ENCODE peak calls at places on chromosomes 1 and 21, in eight cellular contexts. O is PC-3, C is BE2C, F is colonic mucosa, R is nephron progenitor cell, P is uterus, L is testis, H is left lung. E is an unnamed sample.

GRCh38 chr1:241702436-241702835 is 50.4 kb downstream of the WDR64 start:
- DNase-seq in O (peak; percentile 99), C (no peak), F (no peak), R (no peak), P (no peak), L (no peak), H (no peak), E (no peak)

GRCh38 chr21:16605588-16605987 is 875.8 kb downstream of the USP25 start:
- DNase-seq in O (no peak), C (peak; percentile 33), F (no peak), R (no peak), P (no peak), L (no peak), H (no peak), E (no peak)

GRCh38 chr1:43582162-43582566 is 51.5 kb downstream of the PTPRF start:
- DNase-seq in O (peak; percentile 96), C (peak; percentile 21), F (peak; percentile 80), R (no peak), P (peak; percentile 59), L (no peak), H (peak; percentile 61), E (no peak)

GRCh38 chr21:38811257-38811656 is 5.5 kb downstream of the ETS2 start:
- DNase-seq in O (peak; percentile 99), C (no peak), F (peak; percentile 44), R (no peak), P (no peak), L (no peak), H (no peak), E (no peak)

GRCh38 chr1:172723251-172723650 is 64.3 kb downstream of the FASLG start:
- DNase-seq in O (peak; percentile 68), C (no peak), F (no peak), R (no peak), P (no peak), L (no peak), H (no peak), E (no peak)

GRCh38 chr1:34984435-34985062 is 598 bp downstream of the TMEM35B start:
- DNase-seq in O (peak; percentile 37), C (peak; percentile 11), F (peak; percentile 43), R (no peak), P (peak; percentile 64), L (peak; percentile 47), H (peak; percentile 46), E (no peak)

GRCh38 chr1:1359316-1359667 is 937 bp upstream of the MXRA8 start:
- DNase-seq in O (no peak), C (no peak), F (peak; percentile 18), R (no peak), P (peak; percentile 44), L (peak; percentile 64), H (no peak), E (peak; percentile 8)

GRCh38 chr1:185595835-185596667 is 138.1 kb upstream of the HMCN1 start:
- DNase-seq in O (peak; percentile 64), C (peak; percentile 60), F (peak; percentile 77), R (peak; percentile 56), P (no peak), L (peak; percentile 61), H (no peak), E (peak; percentile 20)

GRCh38 chr1:178575611-178576331 is 62.9 kb downstream of the TEX35 start:
- DNase-seq in O (no peak), C (no peak), F (no peak), R (no peak), P (no peak), L (no peak), H (no peak), E (no peak)

GRCh38 chr1:43789604-43790288 is 82.4 kb downstream of the ST3GAL3 start:
- DNase-seq in O (peak; percentile 35), C (no peak), F (no peak), R (no peak), P (no peak), L (no peak), H (no peak), E (no peak)

GRCh38 chr1:24385160-24385939 is 28.2 kb downstream of the STPG1 start:
- DNase-seq in O (peak; percentile 45), C (no peak), F (peak; percentile 40), R (no peak), P (no peak), L (no peak), H (no peak), E (no peak)

GRCh38 chr1:210359255-210359654 is 30.6 kb downstream of the HHAT start:
- DNase-seq in O (no peak), C (no peak), F (no peak), R (no peak), P (no peak), L (no peak), H (no peak), E (no peak)

GRCh38 chr1:205983925-205984725 is 19.1 kb downstream of the RAB7B start:
- DNase-seq in O (peak; percentile 78), C (peak; percentile 61), F (peak; percentile 46), R (peak; percentile 60), P (peak; percentile 52), L (peak; percentile 80), H (peak; percentile 63), E (peak; percentile 21)

GRCh38 chr1:7299994-7300393 is 471.1 kb upstream of the VAMP3 start:
- DNase-seq in O (peak; percentile 47), C (no peak), F (peak; percentile 16), R (no peak), P (no peak), L (no peak), H (no peak), E (no peak)

GRCh38 chr21:33007747-33008146 is 18.0 kb upstream of the OLIG2 start:
- DNase-seq in O (no peak), C (no peak), F (no peak), R (no peak), P (no peak), L (no peak), H (no peak), E (no peak)

GRCh38 chr21:42654179-42654912 is 925 bp downstream of the PDE9A start:
- DNase-seq in O (no peak), C (no peak), F (peak; percentile 43), R (peak; percentile 48), P (no peak), L (no peak), H (no peak), E (peak; percentile 29)

GRCh38 chr1:152917794-152918193 is 9.4 kb downstream of the IVL start:
- DNase-seq in O (peak; percentile 12), C (no peak), F (no peak), R (no peak), P (no peak), L (peak; percentile 25), H (no peak), E (no peak)
- TF ChIP-seq CTCF in O (peak; percentile 22), C (peak; percentile 26), F (no peak), R (no peak), P (no peak), L (no peak), H (no peak), E (peak; percentile 50)

DNA sequence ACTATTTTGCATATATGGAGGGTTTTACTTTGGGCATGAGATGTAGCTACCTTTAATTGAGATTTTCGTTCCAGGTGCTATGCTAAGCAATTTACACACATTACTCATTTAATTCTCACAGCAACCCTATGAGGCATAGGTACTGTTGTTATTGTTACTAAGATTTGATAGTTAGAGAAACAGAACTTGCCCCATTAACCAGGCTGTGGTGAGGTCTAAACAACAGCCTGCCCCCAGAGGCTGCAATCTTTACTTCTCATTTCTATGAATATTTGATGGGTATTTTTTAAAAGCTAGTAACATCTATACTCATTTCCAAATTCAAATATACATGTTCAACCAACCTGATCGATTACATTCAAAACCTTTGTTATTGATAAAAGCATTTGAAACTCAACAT is 155.6 kb downstream of the GALNT2 start:
- DNase-seq in O (peak; percentile 23), C (no peak), F (no peak), R (no peak), P (no peak), L (peak; percentile 4), H (no peak), E (no peak)
- TF ChIP-seq CTCF in O (peak; percentile 51), C (peak; percentile 7), F (no peak), R (no peak), P (no peak), L (no peak), H (no peak), E (no peak)

GRCh38 chr1:156263288-156263655 is 15.4 kb upstream of the PAQR6 start:
- DNase-seq in O (no peak), C (no peak), F (no peak), R (no peak), P (no peak), L (no peak), H (no peak), E (no peak)

GRCh38 chr1:156262461-156263287 is 14.8 kb upstream of the PAQR6 start:
- DNase-seq in O (peak; percentile 98), C (no peak), F (no peak), R (no peak), P (no peak), L (no peak), H (no peak), E (no peak)

GRCh38 chr1:156268336-156268735 is 14.3 kb downstream of the SMG5 start:
- DNase-seq in O (no peak), C (no peak), F (no peak), R (no peak), P (no peak), L (peak; percentile 75), H (no peak), E (no peak)

GRCh38 chr1:156270314-156270713 is 12.3 kb downstream of the SMG5 start:
- DNase-seq in O (peak; percentile 29), C (no peak), F (no peak), R (no peak), P (no peak), L (no peak), H (no peak), E (no peak)

DNA sequence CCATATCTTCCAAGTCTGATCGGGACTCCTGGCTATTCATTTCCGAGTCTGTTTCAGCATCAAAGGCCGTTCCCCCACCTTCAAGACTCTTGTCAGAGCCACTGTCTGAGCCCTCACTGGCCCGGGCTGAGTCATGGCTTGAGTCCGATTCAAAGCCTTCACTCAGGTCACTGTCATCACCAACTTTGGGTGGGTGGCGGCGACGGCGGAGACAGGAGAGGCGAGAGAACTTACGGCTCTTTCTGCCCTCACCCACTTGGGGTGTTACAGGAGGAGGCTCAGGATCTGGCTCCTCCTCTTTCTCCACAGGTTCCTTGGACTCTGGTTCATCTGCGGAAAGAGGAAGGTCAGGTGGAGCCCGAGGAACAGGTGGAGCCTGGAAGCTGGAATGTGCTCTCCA is 16.6 kb downstream of the SMG5 start:
- DNase-seq in O (no peak), C (no peak), F (no peak), R (no peak), P (no peak), L (no peak), H (no peak), E (no peak)
- TF ChIP-seq CTCF in O (no peak), C (no peak), F (no peak), R (no peak), P (no peak), L (no peak), H (no peak), E (no peak)

DNA sequence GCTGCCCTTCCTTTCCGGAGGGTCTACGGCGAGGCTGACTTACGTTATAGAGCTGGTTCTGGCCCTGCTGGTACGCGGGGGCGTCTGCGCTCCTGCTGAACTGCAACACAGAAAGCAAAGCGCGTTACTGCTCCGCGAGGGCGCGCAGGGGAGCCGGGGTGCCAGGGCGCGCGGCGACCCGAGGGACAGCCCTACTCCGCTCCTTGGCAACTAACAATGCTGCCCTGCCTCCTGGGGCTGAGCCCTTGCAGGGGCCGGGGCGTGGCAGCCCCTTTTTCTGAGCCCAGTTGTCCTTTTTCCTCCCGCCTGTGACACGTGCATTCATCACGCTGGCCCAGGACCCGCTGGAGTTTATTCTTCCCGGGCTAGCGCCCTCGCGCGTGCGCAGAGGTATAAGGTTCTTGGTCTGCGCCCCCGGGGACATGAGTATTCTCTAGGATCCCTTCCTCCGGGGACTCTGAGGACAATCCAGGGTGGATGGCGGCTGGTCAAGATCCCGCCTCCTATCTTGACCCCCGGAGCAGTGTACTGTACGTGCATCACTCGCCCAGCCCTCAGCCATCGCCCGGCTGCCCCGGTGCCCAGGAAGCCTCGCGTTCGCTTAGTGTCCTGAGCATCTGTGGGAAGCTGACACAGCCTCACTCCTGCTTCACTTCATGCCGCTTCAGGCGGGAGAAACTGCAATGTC is 78.9 kb downstream of the CD247 start:
- DNase-seq in O (no peak), C (peak; percentile 77), F (peak; percentile 67), R (peak; percentile 77), P (peak; percentile 30), L (peak; percentile 70), H (peak; percentile 44), E (peak; percentile 30)
- TF ChIP-seq CTCF in O (no peak), C (peak; percentile 40), F (no peak), R (no peak), P (peak; percentile 9), L (no peak), H (no peak), E (peak; percentile 27)

E was measured in progenitor cell of endocrine pancreas.